ENCODE peak calls at places on chromosomes 16 and 17, in five cellular contexts. One of them, this sample, is unnamed.

GRCh38 chr16:66717112-66717675 is 20.7 kb upstream of the CMTM4 start:
- DNase-seq in H9: peak
- DNase-seq in mesenchymal stem cell: peak
- DNase-seq in H1: no peak
- DNase-seq in trophoblast cell: peak
- DNase-seq in this sample: no peak

GRCh38 chr16:83095926-83096692 is 469.3 kb downstream of the CDH13 start:
- DNase-seq in H9: no peak
- DNase-seq in mesenchymal stem cell: no peak
- DNase-seq in H1: no peak
- DNase-seq in trophoblast cell: peak
- DNase-seq in this sample: no peak

GRCh38 chr17:78611636-78612035 is 34.4 kb upstream of the DNAH17 start:
- DNase-seq in H9: no peak
- DNase-seq in mesenchymal stem cell: peak
- DNase-seq in H1: no peak
- DNase-seq in trophoblast cell: no peak
- DNase-seq in this sample: no peak

GRCh38 chr17:69928586-69928985 is 146.4 kb upstream of the KCNJ16 start:
- DNase-seq in H9: no peak
- DNase-seq in mesenchymal stem cell: no peak
- DNase-seq in H1: no peak
- DNase-seq in trophoblast cell: no peak
- DNase-seq in this sample: no peak

GRCh38 chr16:49900875-49901274 is 45.0 kb upstream of the ZNF423 start:
- DNase-seq in H9: no peak
- DNase-seq in mesenchymal stem cell: no peak
- DNase-seq in H1: no peak
- DNase-seq in trophoblast cell: no peak
- DNase-seq in this sample: no peak

GRCh38 chr16:7303014-7303676 is 29.5 kb upstream of the RBFOX1 start:
- DNase-seq in H9: peak
- DNase-seq in mesenchymal stem cell: no peak
- DNase-seq in H1: no peak
- DNase-seq in trophoblast cell: no peak
- DNase-seq in this sample: peak

GRCh38 chr16:81181013-81181720 is 57.3 kb upstream of the BCO1 start:
- DNase-seq in H9: peak
- DNase-seq in mesenchymal stem cell: peak
- DNase-seq in H1: peak
- DNase-seq in trophoblast cell: peak
- DNase-seq in this sample: peak

GRCh38 chr16:54657058-54657708 is 273.5 kb upstream of the IRX5 start:
- DNase-seq in H9: peak
- DNase-seq in mesenchymal stem cell: peak
- DNase-seq in H1: no peak
- DNase-seq in trophoblast cell: no peak
- DNase-seq in this sample: no peak

GRCh38 chr16:82880361-82880760 is 253.6 kb downstream of the CDH13 start:
- DNase-seq in H9: no peak
- DNase-seq in mesenchymal stem cell: no peak
- DNase-seq in H1: no peak
- DNase-seq in trophoblast cell: no peak
- DNase-seq in this sample: no peak

GRCh38 chr17:56351675-56352074 is 198.4 kb downstream of the ANKFN1 start:
- DNase-seq in H9: no peak
- DNase-seq in mesenchymal stem cell: no peak
- DNase-seq in H1: no peak
- DNase-seq in trophoblast cell: no peak
- DNase-seq in this sample: no peak
- H2BK12ac ChIP-seq in H9: no peak
- H2BK12ac ChIP-seq in mesenchymal stem cell: no peak
- H2BK12ac ChIP-seq in H1: no peak
- H2BK12ac ChIP-seq in trophoblast cell: no peak
- H2BK12ac ChIP-seq in this sample: no peak

GRCh38 chr16:555528-556478 is 4.4 kb upstream of the PRR35 start:
- DNase-seq in H9: no peak
- DNase-seq in mesenchymal stem cell: no peak
- DNase-seq in H1: no peak
- DNase-seq in trophoblast cell: no peak
- DNase-seq in this sample: no peak
- H2BK12ac ChIP-seq in H9: no peak
- H2BK12ac ChIP-seq in mesenchymal stem cell: no peak
- H2BK12ac ChIP-seq in H1: no peak
- H2BK12ac ChIP-seq in trophoblast cell: no peak
- H2BK12ac ChIP-seq in this sample: no peak

GRCh38 chr16:14681115-14681514 is 13.0 kb downstream of the PLA2G10 start:
- DNase-seq in H9: no peak
- DNase-seq in mesenchymal stem cell: no peak
- DNase-seq in H1: no peak
- DNase-seq in trophoblast cell: no peak
- DNase-seq in this sample: no peak

GRCh38 chr16:14682121-14682520 is 12.0 kb downstream of the PLA2G10 start:
- DNase-seq in H9: no peak
- DNase-seq in mesenchymal stem cell: no peak
- DNase-seq in H1: no peak
- DNase-seq in trophoblast cell: no peak
- DNase-seq in this sample: no peak

GRCh38 chr16:14676633-14677032 is 17.5 kb downstream of the PLA2G10 start:
- DNase-seq in H9: no peak
- DNase-seq in mesenchymal stem cell: no peak
- DNase-seq in H1: no peak
- DNase-seq in trophoblast cell: no peak
- DNase-seq in this sample: no peak

GRCh38 chr16:14677627-14678026 is 16.5 kb downstream of the PLA2G10 start:
- DNase-seq in H9: no peak
- DNase-seq in mesenchymal stem cell: no peak
- DNase-seq in H1: no peak
- DNase-seq in trophoblast cell: no peak
- DNase-seq in this sample: no peak

GRCh38 chr16:14678748-14679497 is 15.2 kb downstream of the PLA2G10 start:
- DNase-seq in H9: no peak
- DNase-seq in mesenchymal stem cell: no peak
- DNase-seq in H1: no peak
- DNase-seq in trophoblast cell: no peak
- DNase-seq in this sample: no peak
- H2BK12ac ChIP-seq in H9: no peak
- H2BK12ac ChIP-seq in mesenchymal stem cell: no peak
- H2BK12ac ChIP-seq in H1: no peak
- H2BK12ac ChIP-seq in trophoblast cell: no peak
- H2BK12ac ChIP-seq in this sample: no peak

DNA sequence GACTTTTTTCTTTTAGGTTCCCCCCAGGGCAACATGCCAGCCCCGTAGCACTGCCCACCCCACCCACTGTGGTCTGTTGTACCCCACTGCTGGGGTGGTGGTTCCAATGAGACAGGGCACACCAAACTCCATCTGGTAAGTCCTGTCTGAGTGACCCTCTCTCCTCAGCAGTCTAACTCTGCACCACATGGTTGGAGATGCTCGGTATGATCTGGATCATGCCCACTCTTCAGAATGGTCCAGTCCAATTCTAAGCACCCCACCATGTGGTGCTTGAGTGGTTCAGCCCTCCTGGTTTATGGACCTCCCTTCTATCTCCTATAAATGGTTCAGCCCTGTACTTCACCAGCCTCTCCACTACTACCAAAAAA is 5.9 kb downstream of the KDM6B start:
- DNase-seq in H9: no peak
- DNase-seq in mesenchymal stem cell: peak
- DNase-seq in H1: no peak
- DNase-seq in trophoblast cell: no peak
- DNase-seq in this sample: no peak
- H2BK12ac ChIP-seq in H9: no peak
- H2BK12ac ChIP-seq in mesenchymal stem cell: no peak
- H2BK12ac ChIP-seq in H1: no peak
- H2BK12ac ChIP-seq in trophoblast cell: no peak
- H2BK12ac ChIP-seq in this sample: no peak